ENCODE peak calls at places on chromosome 21, in five cellular contexts. One of them, this sample, is unnamed.

GRCh38 chr21:29673096-29673610 is 266.6 kb downstream of the GRIK1 start:
- DNase-seq in Ammon's horn: no peak
- DNase-seq in SW480: no peak
- DNase-seq in HCT116: no peak
- DNase-seq in germinal center: no peak
- DNase-seq in this sample: no peak

GRCh38 chr21:26961704-26962103 is 5.2 kb downstream of the ADAMTS5 start:
- DNase-seq in HCT116: no peak
- DNase-seq in germinal center: no peak
- DNase-seq in SW480: no peak
- DNase-seq in Ammon's horn: no peak
- DNase-seq in this sample: no peak

GRCh38 chr21:32412998-32413504 is 545 bp downstream of the EVA1C start:
- DNase-seq in germinal center: no peak
- DNase-seq in Ammon's horn: peak; percentile 45
- DNase-seq in SW480: peak; percentile 69
- DNase-seq in HCT116: no peak
- DNase-seq in this sample: no peak

GRCh38 chr21:21688877-21689276 is 690.7 kb downstream of the NCAM2 start:
- DNase-seq in SW480: peak; percentile 21
- DNase-seq in germinal center: no peak
- DNase-seq in HCT116: no peak
- DNase-seq in Ammon's horn: no peak
- DNase-seq in this sample: peak; percentile 25

GRCh38 chr21:31198575-31198974 is 145.5 kb downstream of the TIAM1 start:
- DNase-seq in HCT116: peak; percentile 48
- DNase-seq in SW480: peak; percentile 71
- DNase-seq in germinal center: peak; percentile 29
- DNase-seq in Ammon's horn: peak; percentile 53
- DNase-seq in this sample: peak; percentile 65

GRCh38 chr21:33299181-33299752 is 25.5 kb upstream of the IFNAR1 start:
- DNase-seq in germinal center: peak; percentile 58
- DNase-seq in Ammon's horn: peak; percentile 19
- DNase-seq in HCT116: no peak
- DNase-seq in SW480: no peak
- DNase-seq in this sample: no peak

GRCh38 chr21:42425603-42425985 is 21.9 kb downstream of the UBASH3A start:
- DNase-seq in SW480: peak; percentile 9
- DNase-seq in germinal center: no peak
- DNase-seq in Ammon's horn: no peak
- DNase-seq in HCT116: no peak
- DNase-seq in this sample: no peak

GRCh38 chr21:35169574-35169973 is 120.5 kb upstream of the RUNX1 start:
- DNase-seq in Ammon's horn: no peak
- DNase-seq in SW480: no peak
- DNase-seq in HCT116: no peak
- DNase-seq in germinal center: no peak
- DNase-seq in this sample: no peak

GRCh38 chr21:38623552-38623951 is 125.3 kb upstream of the ERG start:
- DNase-seq in SW480: no peak
- DNase-seq in HCT116: no peak
- DNase-seq in Ammon's horn: no peak
- DNase-seq in germinal center: no peak
- DNase-seq in this sample: no peak

GRCh38 chr21:15617968-15618367 is 111.8 kb upstream of the USP25 start:
- DNase-seq in Ammon's horn: no peak
- DNase-seq in SW480: peak; percentile 19
- DNase-seq in germinal center: no peak
- DNase-seq in HCT116: no peak
- DNase-seq in this sample: no peak

GRCh38 chr21:36990508-36991205 is 15.8 kb upstream of the RIPPLY3 start:
- DNase-seq in Ammon's horn: no peak
- DNase-seq in HCT116: no peak
- DNase-seq in germinal center: no peak
- DNase-seq in SW480: no peak
- DNase-seq in this sample: no peak

GRCh38 chr21:36613064-36613463 is 85.9 kb upstream of the SIM2 start:
- DNase-seq in HCT116: no peak
- DNase-seq in SW480: no peak
- DNase-seq in Ammon's horn: no peak
- DNase-seq in germinal center: no peak
- DNase-seq in this sample: no peak

GRCh38 chr21:34219334-34220020 is 144.3 kb upstream of the KCNE2 start:
- DNase-seq in germinal center: no peak
- DNase-seq in Ammon's horn: no peak
- DNase-seq in HCT116: no peak
- DNase-seq in SW480: no peak
- DNase-seq in this sample: no peak

This sample was measured in NCI-H2227 treated with DMSO at 0.1 percent for 48 hours.